ENCODE peak calls at places on chromosome 9, in six cellular contexts. Q is fibroblast of mammary gland, X is DND-41, B is right atrium auricular region, O is uterus, L is astrocyte of the spinal cord. J is an unnamed sample.

GRCh38 chr9:69085523-69086283 is 50.2 kb downstream of the FXN start:
- DNase-seq in X (no peak), Q (peak; percentile 58), B (no peak), O (no peak), L (peak; percentile 29), J (no peak)

GRCh38 chr9:98370976-98371315 is 115.5 kb upstream of the TBC1D2 start:
- DNase-seq in Q (no peak), B (no peak), O (no peak), X (no peak), L (no peak), J (no peak)

GRCh38 chr9:25678147-25678666 is at the start of gene TUSC1:
- DNase-seq in B (peak; percentile 90), O (peak; percentile 87), Q (peak; percentile 83), L (peak; percentile 85), X (no peak), J (no peak)

GRCh38 chr9:17148324-17148723 is 13.5 kb downstream of the CNTLN start:
- DNase-seq in L (no peak), X (no peak), Q (no peak), O (no peak), B (no peak), J (no peak)

GRCh38 chr9:135554718-135555117 is 6.8 kb upstream of the PAEP start:
- DNase-seq in X (no peak), L (no peak), Q (no peak), B (no peak), O (no peak), J (no peak)

GRCh38 chr9:137534256-137535119 is 15.7 kb downstream of the PNPLA7 start:
- DNase-seq in X (no peak), L (peak; percentile 68), B (no peak), Q (peak; percentile 68), O (no peak), J (no peak)

GRCh38 chr9:124694394-124695279 is 76.5 kb downstream of the NR6A1 start:
- DNase-seq in Q (no peak), O (no peak), B (no peak), X (no peak), L (peak; percentile 12), J (no peak)

GRCh38 chr9:88197016-88197415 is 58.7 kb upstream of the SPATA31C2 start:
- DNase-seq in B (no peak), X (no peak), Q (peak; percentile 78), L (peak; percentile 62), O (peak; percentile 74), J (peak; percentile 36)

GRCh38 chr9:124215956-124216355 is 41.8 kb upstream of the NEK6 start:
- DNase-seq in Q (no peak), X (no peak), O (no peak), L (no peak), B (no peak), J (no peak)

GRCh38 chr9:136019681-136020060 is 58.5 kb upstream of the UBAC1 start:
- DNase-seq in L (no peak), O (no peak), B (no peak), X (no peak), Q (no peak), J (no peak)

GRCh38 chr9:123541441-123541840 is 185.4 kb downstream of the CRB2 start:
- DNase-seq in O (no peak), L (no peak), Q (no peak), X (no peak), B (no peak), J (no peak)

GRCh38 chr9:530681-531080 is 310.8 kb upstream of the DMRT1 start:
- DNase-seq in O (no peak), L (peak; percentile 44), X (no peak), Q (peak; percentile 37), B (peak; percentile 68), J (no peak)

GRCh38 chr9:2469681-2470141 is 151.9 kb upstream of the VLDLR start:
- DNase-seq in Q (peak; percentile 54), B (no peak), X (peak; percentile 37), L (peak; percentile 64), O (peak; percentile 28), J (no peak)

GRCh38 chr9:40911647-40912046 is 216.8 kb downstream of the FOXD4L6 start:
- DNase-seq in L (no peak), X (no peak), O (no peak), B (no peak), Q (no peak), J (no peak)

GRCh38 chr9:34592895-34593601 is 3.5 kb upstream of the CNTFR start:
- DNase-seq in X (peak; percentile 43), Q (no peak), B (peak; percentile 91), L (no peak), O (peak; percentile 75), J (no peak)

GRCh38 chr9:124869986-124870560 is 8.1 kb downstream of the ARPC5L start:
- DNase-seq in O (peak; percentile 46), L (peak; percentile 53), Q (peak; percentile 50), X (peak; percentile 78), B (no peak), J (no peak)

GRCh38 chr9:17802249-17802857 is 223.5 kb downstream of the SH3GL2 start:
- DNase-seq in L (peak; percentile 17), B (no peak), X (no peak), Q (peak; percentile 30), O (no peak), J (no peak)

GRCh38 chr9:101341958-101342357 is 42.8 kb downstream of the BAAT start:
- DNase-seq in B (no peak), X (no peak), Q (no peak), L (no peak), O (no peak), J (no peak)

GRCh38 chr9:108972626-108973209 is 38.5 kb downstream of the ABITRAM start:
- DNase-seq in Q (peak; percentile 58), B (no peak), O (no peak), L (peak; percentile 52), X (no peak), J (no peak)

GRCh38 chr9:5499889-5500398 is 10.4 kb upstream of the PDCD1LG2 start:
- DNase-seq in L (peak; percentile 73), B (no peak), Q (peak; percentile 70), X (no peak), O (peak; percentile 45), J (no peak)

GRCh38 chr9:3956081-3956701 is 343.7 kb downstream of the GLIS3 start:
- DNase-seq in O (no peak), Q (no peak), L (peak; percentile 49), B (no peak), X (no peak), J (no peak)

DNA sequence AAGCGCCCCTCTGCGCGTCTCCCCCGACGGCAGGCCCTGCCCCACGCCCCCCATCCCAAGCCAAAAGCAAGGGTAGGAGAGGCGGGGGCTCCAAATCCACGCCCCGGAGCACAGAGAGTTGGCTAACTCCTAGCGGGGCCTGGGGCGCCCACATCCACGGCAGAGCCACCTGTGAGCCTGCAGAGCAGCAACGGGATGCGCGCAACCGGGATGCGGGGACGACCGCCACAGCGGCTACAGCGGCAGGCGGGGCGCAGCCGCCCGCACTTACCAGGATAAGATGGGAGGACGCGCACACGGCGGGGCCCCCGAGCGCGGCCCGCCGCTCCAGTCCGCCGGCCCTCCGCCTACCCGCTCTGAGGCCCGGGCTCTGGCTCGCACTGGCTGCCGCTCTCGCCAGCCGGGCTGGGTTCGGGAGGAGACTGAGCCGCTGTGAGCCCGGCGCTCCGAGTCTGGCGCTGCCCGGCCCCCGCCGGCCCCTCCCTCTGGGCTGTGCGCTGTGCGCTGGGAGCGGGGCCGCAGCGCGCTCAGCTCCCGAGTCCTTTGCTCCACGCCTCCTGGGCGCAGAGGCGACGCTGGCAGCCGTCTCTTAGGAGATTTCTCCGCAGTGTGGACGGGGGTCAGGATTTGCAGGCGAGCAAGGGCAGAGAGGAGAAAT is at the start of gene SLC24A2:
- DNase-seq in B (no peak), Q (no peak), X (no peak), O (no peak), L (no peak), J (no peak)
- H3K4me3 ChIP-seq in B (peak within 1 kb of the TSS; percentile 34), Q (no peak within 1 kb of the TSS), X (no peak within 1 kb of the TSS), O (no peak within 1 kb of the TSS), L (no peak within 1 kb of the TSS), J (no peak within 1 kb of the TSS)

DNA sequence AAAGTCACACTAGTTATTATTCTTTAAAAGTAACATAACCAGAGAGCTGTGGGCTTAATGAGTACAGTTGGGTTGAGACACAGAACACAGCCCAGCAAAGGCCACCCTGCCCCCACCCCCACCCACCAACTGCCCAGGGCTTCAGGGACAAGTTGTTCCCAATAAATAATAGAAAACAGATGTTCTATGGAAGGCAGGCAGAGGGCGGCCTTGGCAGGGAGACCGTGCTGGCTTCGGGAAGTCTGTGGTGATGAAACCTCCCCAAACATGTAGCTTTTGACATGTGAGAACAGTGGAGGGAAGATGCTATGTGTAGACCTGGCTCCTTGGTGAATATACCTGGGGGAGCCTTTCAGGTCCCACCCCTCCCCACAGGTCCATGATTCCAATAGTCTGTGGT is 10.0 kb downstream of the TRAF1 start:
- DNase-seq in Q (peak; percentile 93), X (no peak), L (peak; percentile 73), O (peak; percentile 83), B (peak; percentile 87), J (no peak)
- TF ChIP-seq CTCF in Q (peak; percentile 4), X (no peak), L (peak; percentile 15), O (peak; percentile 40), B (no peak), J (no peak)

DNA sequence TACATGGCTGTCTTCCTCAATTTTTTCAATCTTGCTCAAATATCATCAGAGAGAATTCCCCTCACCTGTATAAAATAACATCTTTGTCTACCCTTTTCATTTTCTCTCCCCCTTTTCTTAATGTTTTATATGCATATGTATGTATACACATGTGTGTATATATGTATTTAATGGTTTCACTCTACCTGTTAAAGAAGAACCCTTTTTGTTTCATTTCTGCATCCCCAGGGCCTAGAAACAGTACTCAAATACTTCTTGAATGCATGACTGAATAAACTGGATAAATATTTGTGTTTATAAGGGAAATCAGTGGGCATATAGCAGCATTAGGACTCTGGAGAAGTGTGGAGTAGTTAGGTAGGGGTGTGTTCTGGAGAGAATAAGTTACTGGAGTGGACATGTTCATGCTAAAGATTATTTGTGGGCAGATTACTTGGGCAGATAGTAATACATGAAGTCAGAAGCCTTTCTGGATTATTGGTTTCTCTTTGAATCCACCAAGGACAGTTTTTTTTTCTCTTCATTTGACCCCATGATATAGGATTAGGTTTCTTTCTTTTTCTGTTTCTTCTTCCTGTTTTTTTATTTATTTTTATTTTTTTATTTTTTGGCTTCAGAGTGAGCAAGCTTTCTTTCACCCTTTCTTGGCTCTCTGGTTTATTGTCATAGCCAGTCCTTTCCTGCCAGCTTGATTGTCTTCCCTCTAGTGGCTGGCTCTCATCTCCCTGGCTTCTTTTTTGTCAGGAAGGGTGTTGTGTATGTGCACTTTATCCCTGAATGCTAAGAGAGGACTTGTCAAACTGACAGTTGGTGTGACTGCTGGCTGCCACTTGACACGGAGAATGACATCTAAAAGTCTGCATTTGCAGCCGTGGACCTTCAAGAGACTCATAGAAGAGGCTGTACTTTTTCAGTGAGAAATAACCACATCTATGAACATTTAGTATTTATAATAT is 89.3 kb downstream of the ZCCHC7 start:
- DNase-seq in Q (peak; percentile 11), B (no peak), X (no peak), O (no peak), L (no peak), J (no peak)
- H3K4me3 ChIP-seq in Q (no peak overlapping the region), B (no peak overlapping the region), X (no peak overlapping the region), O (no peak overlapping the region), L (no peak overlapping the region), J (no peak overlapping the region)

GRCh38 chr9:96437454-96437853 is 12.5 kb upstream of the HABP4 start:
- DNase-seq in Q (no peak), B (no peak), X (no peak), O (no peak), L (no peak), J (no peak)

GRCh38 chr9:96442491-96442890 is 7.5 kb upstream of the HABP4 start:
- DNase-seq in L (no peak), O (no peak), B (no peak), X (no peak), Q (no peak), J (no peak)

GRCh38 chr9:96440671-96441199 is 9.2 kb upstream of the HABP4 start:
- DNase-seq in L (no peak), X (no peak), B (no peak), O (no peak), Q (no peak), J (no peak)

GRCh38 chr9:96436456-96437126 is 13.4 kb upstream of the HABP4 start:
- DNase-seq in Q (no peak), B (no peak), X (no peak), L (no peak), O (no peak), J (no peak)

GRCh38 chr9:96441798-96442445 is 8.0 kb upstream of the HABP4 start:
- DNase-seq in O (no peak), Q (peak; percentile 55), L (no peak), X (peak; percentile 17), B (no peak), J (no peak)
- TF ChIP-seq CTCF in O (no peak), Q (peak; percentile 59), L (peak; percentile 25), X (peak; percentile 66), B (no peak), J (peak; percentile 10)